ENCODE peak calls at places on chromosomes 1 and 21, in nine cellular contexts. H, F, X, S, D, U, A, O and R are unnamed samples. For H3K4me1, the result is how much of the 10 kb centered on the place peaks cover.

GRCh38 chr1:4585216-4585615 is 69.2 kb upstream of the AJAP1 start:
- DNase-seq in H (no peak), F (peak), X (no peak), S (no peak), D (no peak), U (no peak), A (no peak), O (no peak), R (no peak)

GRCh38 chr1:117886101-117886795 is 43.2 kb downstream of the GDAP2 start:
- DNase-seq in H (no peak), F (no peak), X (no peak), S (no peak), D (no peak), U (no peak), A (no peak), O (no peak), R (no peak)

GRCh38 chr1:63828322-63829044 is 54.7 kb downstream of the ROR1 start:
- DNase-seq in H (no peak), F (no peak), X (no peak), S (no peak), D (no peak), U (no peak), A (no peak), O (no peak), R (no peak)

GRCh38 chr1:86714561-86715244 is 10.3 kb downstream of the SH3GLB1 start:
- DNase-seq in H (no peak), F (no peak), X (no peak), S (no peak), D (no peak), U (no peak), A (no peak), O (no peak), R (no peak)

GRCh38 chr1:38064232-38064903 is 17.8 kb upstream of the POU3F1 start:
- DNase-seq in H (no peak), F (peak), X (peak), S (no peak), D (no peak), U (no peak), A (no peak), O (no peak), R (no peak)

GRCh38 chr1:154276797-154277196 is 4.4 kb downstream of the HAX1 start:
- DNase-seq in H (no peak), F (no peak), X (no peak), S (no peak), D (no peak), U (no peak), A (no peak), O (no peak), R (no peak)

GRCh38 chr1:203476223-203476622 is 617 bp downstream of the PRELP start:
- DNase-seq in H (no peak), F (no peak), X (no peak), S (no peak), D (no peak), U (no peak), A (no peak), O (no peak), R (no peak)

GRCh38 chr1:220184503-220184902 is 87.8 kb downstream of the RAB3GAP2 start:
- DNase-seq in H (no peak), F (no peak), X (no peak), S (no peak), D (no peak), U (no peak), A (no peak), O (no peak), R (no peak)

GRCh38 chr1:28421744-28422143 is 52.2 kb downstream of the PHACTR4 start:
- DNase-seq in H (no peak), F (no peak), X (no peak), S (no peak), D (no peak), U (peak), A (no peak), O (no peak), R (no peak)

GRCh38 chr21:35027558-35028450 is 21.3 kb downstream of the RUNX1 start:
- DNase-seq in H (no peak), F (no peak), X (no peak), S (no peak), D (no peak), U (no peak), A (no peak), O (no peak), R (no peak)
- H3K4me3 ChIP-seq in H (no peak), F (no peak), X (no peak), S (no peak), D (no peak), U (no peak), A (no peak), O (no peak), R (no peak)

GRCh38 chr1:151309851-151310323 is 17.3 kb downstream of the PI4KB start:
- DNase-seq in H (no peak), F (no peak), X (no peak), S (no peak), D (no peak), U (no peak), A (no peak), O (no peak), R (no peak)
- TF ChIP-seq POLR2AphosphoS5 in H (no peak), F (no peak), X (no peak), S (no peak), D (no peak), U (no peak), A (no peak), O (no peak), R (no peak)

GRCh38 chr1:19058476-19058797 is 102.0 kb upstream of the IFFO2 start:
- DNase-seq in H (no peak), F (no peak), X (no peak), S (no peak), D (no peak), U (no peak), A (no peak), O (no peak), R (no peak)
- H3K4me1 ChIP-seq in H (under half), F (under half), X (under half), S (under half), D (under half), U (under half), A (under half), O (under half), R (under half)

DNA sequence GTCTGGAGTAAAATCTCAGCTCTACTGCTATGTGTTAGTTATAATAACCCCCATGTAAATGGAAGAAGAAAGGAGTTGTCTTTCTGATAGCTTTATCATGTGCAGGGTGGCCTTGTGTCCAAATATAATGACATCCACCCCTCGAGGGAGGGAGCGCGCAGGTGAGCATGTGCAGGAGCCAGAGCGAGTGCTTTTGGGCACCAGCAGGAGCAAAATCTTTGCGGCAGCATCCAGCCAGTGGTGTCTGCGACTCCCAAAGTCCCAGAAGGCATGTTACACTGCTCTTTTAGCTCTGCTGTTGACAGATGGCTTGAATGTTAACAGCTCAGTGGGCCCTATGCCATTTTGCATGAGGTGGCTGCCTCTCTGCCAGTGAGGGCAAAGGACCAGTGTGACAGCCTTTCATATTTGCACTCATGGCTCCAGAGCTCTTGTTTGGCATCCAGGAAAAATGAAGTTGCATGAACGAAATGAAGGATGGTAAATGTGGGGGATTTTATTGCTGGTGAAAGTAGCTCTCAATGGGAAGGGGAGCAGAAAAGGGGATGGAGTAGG is 146.7 kb downstream of the HMCN1 start:
- DNase-seq in H (no peak), F (no peak), X (no peak), S (no peak), D (no peak), U (no peak), A (no peak), O (no peak), R (no peak)
- H3K4me3 ChIP-seq in H (no peak), F (no peak), X (no peak), S (no peak), D (no peak), U (no peak), A (no peak), O (no peak), R (no peak)

DNA sequence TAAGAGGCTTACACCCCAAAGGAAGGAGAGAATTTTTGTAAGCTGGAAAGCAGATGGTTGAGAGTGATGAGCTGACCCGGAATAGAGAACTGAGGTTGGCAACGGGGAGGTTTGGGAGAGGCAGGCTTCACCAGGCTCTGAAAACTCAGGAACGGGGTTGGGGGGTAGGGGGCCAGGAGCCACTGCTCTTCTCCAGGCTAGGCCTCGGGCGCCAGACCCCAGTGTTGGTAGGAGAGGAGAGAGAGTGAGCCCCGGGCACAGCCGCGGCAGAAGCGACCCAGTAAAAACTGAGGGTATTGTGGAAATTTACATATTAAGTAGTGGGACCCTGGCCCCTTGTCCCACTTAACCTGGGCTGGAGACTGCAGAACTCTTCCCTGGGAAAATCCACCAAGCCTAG is 45.7 kb downstream of the GPR161 start:
- DNase-seq in H (no peak), F (no peak), X (no peak), S (no peak), D (no peak), U (no peak), A (no peak), O (no peak), R (no peak)
- TF ChIP-seq POLR2AphosphoS5 in H (no peak), F (no peak), X (no peak), S (no peak), D (no peak), U (no peak), A (no peak), O (no peak), R (no peak)

DNA sequence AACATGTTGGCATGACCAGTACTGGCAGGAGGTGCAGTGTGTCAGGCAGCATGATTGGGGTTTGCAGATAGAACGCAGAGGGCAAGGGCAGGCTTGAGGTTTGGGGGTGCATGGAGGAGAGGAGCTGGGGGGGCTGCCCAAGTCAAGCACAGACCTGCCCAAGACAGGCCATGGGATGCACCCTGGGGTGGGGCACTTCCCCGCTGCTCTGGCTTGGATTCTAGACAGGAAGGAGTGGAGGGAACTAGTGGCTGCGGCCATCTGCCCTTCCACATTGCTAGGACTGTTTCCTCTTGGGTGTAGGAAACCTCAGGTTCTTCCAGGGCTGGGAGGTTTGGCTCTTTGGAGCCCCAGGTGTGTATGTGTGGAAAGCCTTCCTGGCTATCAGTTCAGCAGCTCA is 3.0 kb downstream of the PDXK start:
- DNase-seq in H (no peak), F (no peak), X (no peak), S (no peak), D (no peak), U (no peak), A (no peak), O (no peak), R (no peak)
- H3K4me1 ChIP-seq in H (under half), F (under half), X (half or more), S (under half), D (half or more), U (under half), A (half or more), O (under half), R (under half)